ENCODE peak calls at places on chromosomes 16 and 17, in seven cellular contexts. K is hippocampal formation; U is DMS79; X is BE2C; S is activated CD4-positive, alpha-beta T cell treated with anti-CD3 and anti-CD28 coated beads for 24 hours; T is GM04504; L is activated naive CD4-positive, alpha-beta T cell treated with Interleukin-2 at 50 U/mL for 16 hours. M is an unnamed sample.

GRCh38 chr17:74663566-74663965 is 40.0 kb upstream of the CD300E start:
- DNase-seq in U (no peak), X (no peak), L (no peak), S (no peak), T (no peak), K (no peak), M (no peak)

GRCh38 chr16:4416200-4417032 is at the start of gene CORO7:
- DNase-seq in S (peak), T (peak), K (peak), L (peak), X (peak), U (peak), M (peak)

GRCh38 chr16:11198817-11199216 is 57.2 kb downstream of the SOCS1 start:
- DNase-seq in S (no peak), K (no peak), X (no peak), U (no peak), L (no peak), T (no peak), M (no peak)

GRCh38 chr17:59786536-59787319 is 79.3 kb downstream of the VMP1 start:
- DNase-seq in X (peak), U (no peak), T (peak), K (peak), L (peak), S (peak), M (no peak)

GRCh38 chr17:2400474-2400866 is 390 bp downstream of the MNT start:
- DNase-seq in T (no peak), L (peak), U (no peak), K (no peak), S (peak), X (peak), M (no peak)

GRCh38 chr16:72172105-72173034 is at the start of gene PMFBP1:
- DNase-seq in S (no peak), X (no peak), U (no peak), L (peak), K (no peak), T (peak), M (no peak)

GRCh38 chr17:44002141-44002848 is 2.1 kb upstream of the NAGS start:
- DNase-seq in S (no peak), U (no peak), L (no peak), K (no peak), X (no peak), T (peak), M (no peak)

GRCh38 chr16:63602206-63602927 is 1519.5 kb downstream of the CDH11 start:
- DNase-seq in S (no peak), X (no peak), K (no peak), U (no peak), L (no peak), T (no peak), M (no peak)

GRCh38 chr16:69204106-69204655 is 17.2 kb downstream of the SNTB2 start:
- DNase-seq in L (no peak), X (no peak), K (no peak), T (no peak), S (no peak), U (no peak), M (no peak)

GRCh38 chr16:57053206-57053605 is 39.2 kb upstream of the CPNE2 start:
- DNase-seq in U (no peak), S (no peak), T (no peak), L (no peak), X (no peak), K (no peak), M (no peak)

GRCh38 chr17:66915204-66915611 is 49.3 kb upstream of the CACNG4 start:
- DNase-seq in X (peak), S (no peak), K (no peak), T (no peak), U (no peak), L (no peak), M (no peak)

GRCh38 chr17:77382356-77382911 is 241.7 kb downstream of the SEC14L1 start:
- DNase-seq in K (no peak), S (no peak), L (peak), T (no peak), U (no peak), X (no peak), M (no peak)

GRCh38 chr17:63405741-63406261 is 40.3 kb downstream of the CYB561 start:
- DNase-seq in K (no peak), L (no peak), X (no peak), S (no peak), T (peak), U (peak), M (no peak)

GRCh38 chr17:35291802-35292201 is 48.9 kb downstream of the SLFN5 start:
- DNase-seq in T (peak), L (no peak), K (no peak), U (no peak), S (no peak), X (no peak), M (no peak)

GRCh38 chr16:58418601-58419000 is 26.3 kb downstream of the GINS3 start:
- DNase-seq in X (peak), K (no peak), T (no peak), L (no peak), S (no peak), U (no peak), M (no peak)

GRCh38 chr16:75263963-75264445 is 12.6 kb upstream of the BCAR1 start:
- DNase-seq in X (no peak), K (no peak), L (no peak), T (no peak), S (no peak), U (no peak), M (no peak)

GRCh38 chr17:58367462-58367861 is 15.5 kb upstream of the SUPT4H1 start:
- DNase-seq in T (no peak), X (no peak), K (no peak), L (no peak), U (no peak), S (no peak), M (no peak)

GRCh38 chr17:9098242-9098641 is 76.9 kb downstream of the NTN1 start:
- DNase-seq in S (no peak), K (no peak), T (no peak), U (no peak), X (no peak), L (no peak), M (no peak)

GRCh38 chr17:17506181-17506741 is 10.1 kb upstream of the RASD1 start:
- DNase-seq in X (no peak), K (peak), U (no peak), T (no peak), L (no peak), S (no peak), M (peak)

GRCh38 chr17:64491995-64492394 is 4.9 kb downstream of the POLG2 start:
- DNase-seq in X (no peak), K (no peak), S (no peak), L (no peak), T (no peak), U (no peak), M (no peak)

GRCh38 chr16:81066700-81067099 is 10.3 kb downstream of the C16orf46 start:
- DNase-seq in K (no peak), X (no peak), S (no peak), T (no peak), L (no peak), U (no peak), M (no peak)

GRCh38 chr17:82751171-82751570 is 694 bp upstream of the TBCD start:
- DNase-seq in L (no peak), S (no peak), U (no peak), X (no peak), T (no peak), K (no peak), M (no peak)

GRCh38 chr17:32596206-32596605 is 109.4 kb downstream of the CDK5R1 start:
- DNase-seq in T (no peak), K (no peak), S (no peak), U (no peak), X (no peak), L (no peak), M (no peak)

GRCh38 chr16:86383488-86384262 is 126.7 kb upstream of the FOXF1 start:
- DNase-seq in U (no peak), K (no peak), T (no peak), L (no peak), S (no peak), X (no peak), M (no peak)

GRCh38 chr17:79027274-79027924 is 3.4 kb downstream of the C1QTNF1 start:
- DNase-seq in X (peak), S (no peak), L (no peak), U (no peak), T (no peak), K (no peak), M (no peak)

GRCh38 chr16:81478294-81478693 is 33.7 kb downstream of the CMIP start:
- DNase-seq in T (no peak), K (no peak), X (no peak), L (no peak), S (no peak), U (no peak), M (no peak)

GRCh38 chr17:17768415-17769088 is 68.2 kb downstream of the SREBF1 start:
- DNase-seq in X (no peak), L (no peak), T (no peak), U (peak), K (no peak), S (no peak), M (no peak)

GRCh38 chr16:7745321-7745720 is 412.7 kb downstream of the RBFOX1 start:
- DNase-seq in X (no peak), U (no peak), K (no peak), T (no peak), L (no peak), S (no peak), M (no peak)

GRCh38 chr17:77320501-77321256 is 179.9 kb downstream of the SEC14L1 start:
- DNase-seq in X (peak), K (no peak), U (no peak), T (peak), L (no peak), S (no peak), M (no peak)

GRCh38 chr16:68298907-68299515 is 11.7 kb downstream of the SLC7A6OS start:
- DNase-seq in U (no peak), T (peak), X (no peak), K (no peak), L (no peak), S (no peak), M (no peak)

GRCh38 chr17:59219992-59220327 is 351 bp upstream of the GDPD1 start:
- DNase-seq in S (no peak), K (no peak), X (no peak), T (no peak), U (no peak), L (no peak), M (no peak)

GRCh38 chr17:7177954-7178477 is 1.2 kb downstream of the ASGR1 start:
- DNase-seq in U (peak), L (no peak), X (no peak), T (no peak), S (no peak), K (no peak), M (no peak)

GRCh38 chr17:43784068-43784467 is 3.8 kb downstream of the CFAP97D1 start:
- DNase-seq in U (no peak), L (no peak), K (no peak), S (no peak), T (peak), X (no peak), M (no peak)

GRCh38 chr16:4032768-4033167 is 83.5 kb downstream of the ADCY9 start:
- DNase-seq in L (no peak), X (no peak), T (no peak), U (no peak), S (no peak), K (no peak), M (no peak)

GRCh38 chr17:65170839-65171238 is 33.7 kb downstream of the RGS9 start:
- DNase-seq in T (no peak), K (no peak), S (no peak), X (no peak), L (no peak), U (peak), M (no peak)